ENCODE peak calls at places on chromosomes 3 and 15, in ten cellular contexts. Y, H, U, M, S, W, V, D, E and Z are unnamed samples. For H3K9me3, the result is how much of the 10 kb centered on the place peaks cover.

GRCh38 chr3:65811050-65811766 is 227.5 kb downstream of the MAGI1 start:
- DNase-seq in Y (no peak), H (peak), U (no peak), M (no peak), S (no peak), W (no peak), V (no peak), D (no peak), E (no peak), Z (peak)

GRCh38 chr3:28042707-28043106 is 198.7 kb upstream of the CMC1 start:
- DNase-seq in Y (no peak), H (no peak), U (no peak), M (no peak), S (no peak), W (no peak), V (no peak), D (no peak), E (no peak), Z (no peak)

GRCh38 chr3:164640586-164640985 is 437.7 kb downstream of the SI start:
- DNase-seq in Y (no peak), H (no peak), U (no peak), M (no peak), S (no peak), W (no peak), V (no peak), D (no peak), E (no peak), Z (no peak)

GRCh38 chr15:73972984-73973682 is 19.0 kb downstream of the STOML1 start:
- DNase-seq in Y (peak), H (peak), U (peak), M (peak), S (peak), W (peak), V (no peak), D (peak), E (peak), Z (peak)

GRCh38 chr3:170419301-170420087 is 826 bp downstream of the CLDN11 start:
- DNase-seq in Y (peak), H (peak), U (no peak), M (peak), S (peak), W (peak), V (no peak), D (no peak), E (no peak), Z (peak)

GRCh38 chr3:143439785-143440184 is 320.2 kb downstream of the CHST2 start:
- DNase-seq in Y (no peak), H (no peak), U (no peak), M (no peak), S (no peak), W (no peak), V (no peak), D (no peak), E (no peak), Z (no peak)

GRCh38 chr15:25501828-25502446 is 63.1 kb upstream of the UBE3A start:
- DNase-seq in Y (no peak), H (peak), U (peak), M (no peak), S (peak), W (no peak), V (peak), D (no peak), E (peak), Z (peak)

GRCh38 chr3:17183951-17184550 is 299.3 kb downstream of the PLCL2 start:
- DNase-seq in Y (no peak), H (peak), U (no peak), M (no peak), S (peak), W (no peak), V (peak), D (peak), E (no peak), Z (no peak)

GRCh38 chr15:29039466-29040366 is 153.9 kb downstream of the APBA2 start:
- DNase-seq in Y (no peak), H (no peak), U (no peak), M (no peak), S (no peak), W (no peak), V (no peak), D (no peak), E (no peak), Z (no peak)

GRCh38 chr15:57237676-57238075 is 138.6 kb upstream of the CGNL1 start:
- DNase-seq in Y (no peak), H (no peak), U (no peak), M (no peak), S (no peak), W (no peak), V (no peak), D (no peak), E (no peak), Z (no peak)

GRCh38 chr15:68798695-68799094 is 22.0 kb downstream of the ANP32A start:
- DNase-seq in Y (peak), H (no peak), U (no peak), M (no peak), S (no peak), W (no peak), V (no peak), D (no peak), E (no peak), Z (no peak)

GRCh38 chr3:69948246-69948862 is 51.2 kb upstream of the SAMMSON start:
- DNase-seq in Y (no peak), H (peak), U (peak), M (no peak), S (peak), W (no peak), V (peak), D (no peak), E (peak), Z (no peak)

GRCh38 chr3:180983136-180983535 is 6.4 kb downstream of the DNAJC19 start:
- DNase-seq in Y (no peak), H (no peak), U (no peak), M (no peak), S (no peak), W (no peak), V (no peak), D (no peak), E (no peak), Z (no peak)

GRCh38 chr3:173098959-173099358 is 42.1 kb downstream of the SPATA16 start:
- DNase-seq in Y (no peak), H (no peak), U (no peak), M (no peak), S (no peak), W (no peak), V (no peak), D (no peak), E (no peak), Z (no peak)

GRCh38 chr15:52361975-52362494 is 66.4 kb upstream of the MYO5C start:
- DNase-seq in Y (no peak), H (no peak), U (no peak), M (no peak), S (no peak), W (no peak), V (no peak), D (no peak), E (no peak), Z (no peak)

GRCh38 chr15:100919481-100920405 is 586 bp downstream of the LRRK1 start:
- DNase-seq in Y (no peak), H (peak), U (peak), M (peak), S (peak), W (peak), V (no peak), D (peak), E (no peak), Z (peak)

GRCh38 chr3:64552160-64552559 is 135.6 kb downstream of the ADAMTS9 start:
- DNase-seq in Y (no peak), H (no peak), U (no peak), M (no peak), S (no peak), W (no peak), V (no peak), D (no peak), E (peak), Z (no peak)

GRCh38 chr3:143849854-143850549 is 1.7 kb upstream of the SLC9A9 start:
- DNase-seq in Y (no peak), H (peak), U (no peak), M (no peak), S (peak), W (no peak), V (no peak), D (no peak), E (no peak), Z (no peak)

GRCh38 chr3:195061756-195062655 is 209.0 kb downstream of the XXYLT1 start:
- DNase-seq in Y (peak), H (no peak), U (no peak), M (no peak), S (no peak), W (no peak), V (no peak), D (no peak), E (no peak), Z (no peak)

GRCh38 chr3:23821858-23822257 is 16.1 kb downstream of the UBE2E1 start:
- DNase-seq in Y (no peak), H (no peak), U (no peak), M (no peak), S (no peak), W (no peak), V (no peak), D (no peak), E (no peak), Z (no peak)

GRCh38 chr3:63519426-63519825 is 133.0 kb upstream of the SNTN start:
- DNase-seq in Y (no peak), H (peak), U (no peak), M (no peak), S (no peak), W (no peak), V (no peak), D (no peak), E (no peak), Z (no peak)

GRCh38 chr3:72319202-72320095 is 528.8 kb downstream of the SHQ1 start:
- DNase-seq in Y (no peak), H (peak), U (no peak), M (no peak), S (peak), W (no peak), V (no peak), D (no peak), E (no peak), Z (no peak)

DNA sequence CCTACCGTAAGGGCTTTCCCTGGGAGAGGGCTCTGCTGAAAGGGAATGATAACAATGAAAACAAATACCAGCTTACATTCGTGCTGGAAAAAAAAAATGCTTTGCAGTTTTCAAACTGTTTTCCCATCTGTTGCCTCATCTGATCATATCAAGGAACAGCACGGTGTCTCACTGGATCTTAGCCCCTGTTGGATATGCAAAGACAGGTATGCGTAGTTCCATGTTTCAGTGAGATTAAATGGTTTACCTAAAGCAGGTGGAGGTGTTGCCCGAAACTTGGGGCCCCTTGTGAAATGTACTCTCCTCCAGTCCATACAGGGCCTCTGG is 77.4 kb upstream of the VGLL4 start:
- DNase-seq in Y (no peak), H (no peak), U (peak), M (no peak), S (no peak), W (no peak), V (no peak), D (no peak), E (no peak), Z (no peak)
- H3K27ac ChIP-seq in Y (peak), H (no peak), U (peak), M (peak), S (no peak), W (peak), V (peak), D (peak), E (no peak), Z (peak)

DNA sequence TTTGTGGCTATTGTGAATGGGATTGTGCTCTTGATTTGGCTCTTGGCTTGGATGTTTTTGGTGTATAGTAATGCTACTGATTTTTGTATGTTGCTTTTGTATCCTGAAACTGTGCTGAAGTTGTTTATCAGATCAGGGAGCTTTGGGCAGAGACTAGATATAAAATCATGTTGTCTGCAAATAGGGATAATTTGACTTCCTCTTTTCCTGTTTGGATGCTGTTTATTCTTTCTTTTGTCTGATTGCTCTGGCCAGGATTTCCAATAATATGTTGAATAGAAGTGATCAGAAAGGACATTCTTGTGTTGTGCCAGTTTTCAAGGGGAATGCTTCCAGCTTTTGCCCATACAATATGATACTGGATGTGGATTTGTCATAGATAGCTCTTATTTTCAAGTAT is 66.1 kb downstream of the CHCHD6 start:
- DNase-seq in Y (no peak), H (no peak), U (no peak), M (no peak), S (no peak), W (no peak), V (no peak), D (no peak), E (no peak), Z (no peak)
- H3K9me3 ChIP-seq in Y (under half), H (under half), U (under half), M (under half), S (under half), W (under half), V (under half), D (under half), E (under half), Z (under half)

GRCh38 chr3:50237754-50238548 is 1.9 kb downstream of the GNAI2 start:
- DNase-seq in Y (peak), H (peak), U (peak), M (peak), S (peak), W (peak), V (no peak), D (no peak), E (no peak), Z (peak)

GRCh38 chr3:50236484-50237132 is 604 bp downstream of the GNAI2 start:
- DNase-seq in Y (no peak), H (no peak), U (no peak), M (no peak), S (no peak), W (no peak), V (no peak), D (no peak), E (no peak), Z (no peak)

GRCh38 chr3:50235716-50236483 is at the start of gene GNAI2:
- DNase-seq in Y (peak), H (peak), U (peak), M (peak), S (peak), W (peak), V (peak), D (peak), E (peak), Z (peak)

GRCh38 chr3:50238549-50239026 is 2.6 kb downstream of the GNAI2 start:
- DNase-seq in Y (peak), H (no peak), U (peak), M (peak), S (peak), W (peak), V (no peak), D (no peak), E (peak), Z (peak)

DNA sequence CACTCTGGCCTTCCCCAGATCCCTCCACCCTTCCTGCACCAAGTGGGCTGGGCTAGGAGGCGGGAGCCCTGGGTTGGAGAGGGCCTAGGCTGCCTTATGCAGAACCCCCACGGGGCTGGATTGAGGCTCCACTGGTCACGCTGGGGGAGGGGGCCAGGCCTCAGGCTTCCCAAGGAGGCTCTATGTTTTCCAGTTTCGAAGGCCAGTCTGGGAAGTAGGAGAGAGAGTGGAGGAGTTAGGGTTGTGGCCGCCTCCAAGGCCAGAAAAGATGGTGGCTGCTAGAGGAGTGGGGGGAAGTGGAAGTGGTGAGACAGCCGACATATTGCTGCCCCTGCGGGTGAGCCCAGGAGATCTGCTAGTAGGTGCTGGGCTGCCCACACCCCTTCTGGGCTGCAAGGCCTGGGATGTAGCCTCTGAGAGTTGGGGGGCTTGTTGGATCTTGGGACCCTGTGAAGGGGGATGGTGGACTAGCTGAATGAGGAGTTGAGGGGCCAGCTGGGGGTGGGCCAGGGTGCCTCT is 1.2 kb downstream of the GNAI2 start:
- DNase-seq in Y (no peak), H (no peak), U (no peak), M (no peak), S (peak), W (no peak), V (no peak), D (no peak), E (no peak), Z (peak)
- TF ChIP-seq POLR2A in Y (no peak), H (no peak), U (no peak), M (no peak), S (no peak), W (no peak), V (no peak), D (no peak), E (no peak), Z (no peak)

DNA sequence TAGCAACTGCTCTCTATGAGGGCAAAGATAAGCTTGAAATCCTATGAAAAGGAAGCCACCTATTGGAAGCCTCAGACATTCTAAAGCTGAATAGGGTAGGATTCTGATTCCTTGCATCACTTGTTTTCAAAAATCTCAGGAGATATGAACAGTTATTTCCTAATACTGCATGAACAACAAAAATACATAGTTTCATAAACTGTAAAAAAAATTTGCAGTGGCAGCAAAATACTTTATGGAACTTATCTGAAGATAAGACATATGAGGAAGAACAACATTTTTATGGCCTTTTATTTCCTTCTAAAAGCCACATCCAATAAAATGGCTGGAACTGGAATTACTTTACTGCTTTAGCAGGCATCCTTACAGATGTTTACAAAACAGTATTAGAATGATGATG is 29.9 kb downstream of the AP3S2 start:
- DNase-seq in Y (no peak), H (no peak), U (no peak), M (no peak), S (no peak), W (no peak), V (no peak), D (no peak), E (no peak), Z (no peak)
- H3K27ac ChIP-seq in Y (no peak), H (no peak), U (no peak), M (no peak), S (no peak), W (no peak), V (no peak), D (no peak), E (no peak), Z (no peak)

DNA sequence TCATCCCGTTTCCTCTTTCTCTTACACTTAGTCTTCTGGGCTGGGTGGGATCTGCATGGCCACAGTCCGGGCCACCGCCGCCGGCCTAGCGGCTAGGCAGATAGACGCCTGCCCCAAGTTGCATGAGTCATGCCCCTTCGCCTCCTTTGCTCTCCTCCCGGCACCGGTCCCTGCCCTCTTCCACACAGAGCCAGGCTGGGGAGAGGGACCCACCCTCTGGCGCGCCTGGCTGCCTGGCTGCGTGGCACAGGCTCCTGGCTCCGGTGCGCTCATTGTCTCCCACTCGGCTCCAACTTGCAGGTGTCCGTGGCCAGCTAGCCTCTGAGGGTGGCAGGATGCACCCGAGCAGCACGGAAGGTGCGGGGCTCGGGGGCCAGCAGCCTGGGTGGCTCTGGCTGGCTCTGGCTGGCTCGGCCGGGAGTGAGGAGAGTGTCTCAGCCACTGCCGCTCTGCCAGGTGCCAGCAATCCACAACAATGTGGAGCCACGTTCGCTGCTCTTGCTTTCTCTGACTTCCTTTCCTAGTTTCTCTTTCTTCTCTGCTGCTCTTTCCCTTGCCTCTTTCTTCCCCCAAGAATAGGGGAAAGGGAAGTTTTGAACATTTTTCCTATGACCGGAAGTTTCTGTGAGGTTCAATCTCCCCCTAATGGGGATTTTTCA is 22.4 kb upstream of the MTHFS start:
- DNase-seq in Y (no peak), H (no peak), U (no peak), M (no peak), S (no peak), W (no peak), V (no peak), D (no peak), E (no peak), Z (no peak)
- H3K9me3 ChIP-seq in Y (under half), H (under half), U (under half), M (under half), S (under half), W (under half), V (under half), D (half or more), E (under half), Z (under half)